ENCODE peak calls at places on chromosomes 6 and 20, in four cellular contexts. I, U, F and R are unnamed samples.

GRCh38 chr6:11769816-11770545 is 8.6 kb downstream of the ADTRP start:
- DNase-seq in U (no peak), I (no peak), F (peak), R (no peak)

GRCh38 chr20:37668166-37668565 is 25.7 kb upstream of the CTNNBL1 start:
- DNase-seq in I (no peak), F (no peak), U (no peak), R (no peak)

GRCh38 chr20:45995213-45996097 is 13.3 kb upstream of the MMP9 start:
- DNase-seq in U (no peak), I (no peak), F (no peak), R (no peak)

GRCh38 chr20:59322813-59323469 is 22.5 kb downstream of the EDN3 start:
- DNase-seq in U (no peak), F (no peak), I (no peak), R (no peak)

GRCh38 chr20:51386586-51386985 is 155.9 kb downstream of the NFATC2 start:
- DNase-seq in I (no peak), F (no peak), U (no peak), R (no peak)

GRCh38 chr6:148508401-148509151 is 165.9 kb downstream of the SASH1 start:
- DNase-seq in F (no peak), U (no peak), I (no peak), R (no peak)

GRCh38 chr20:38227578-38228360 is 32.8 kb downstream of the KIAA1755 start:
- DNase-seq in U (no peak), F (no peak), I (no peak), R (no peak)

GRCh38 chr6:170206317-170206621 is 84.6 kb downstream of the DLL1 start:
- DNase-seq in I (no peak), U (no peak), F (no peak), R (no peak)

GRCh38 chr6:885051-885590 is 192.2 kb upstream of the EXOC2 start:
- DNase-seq in I (no peak), U (no peak), F (no peak), R (no peak)

GRCh38 chr6:150857062-150857905 is 8.2 kb upstream of the MTHFD1L start:
- DNase-seq in U (peak), F (no peak), I (no peak), R (peak)
- TF ChIP-seq TCF7L2 in U (no peak), F (no peak), I (no peak), R (no peak)

GRCh38 chr6:79313254-79313653 is 78.8 kb upstream of the HMGN3 start:
- DNase-seq in F (no peak), I (no peak), U (no peak), R (no peak)
- TF ChIP-seq TCF7L2 in F (no peak), I (no peak), U (no peak), R (no peak)

DNA sequence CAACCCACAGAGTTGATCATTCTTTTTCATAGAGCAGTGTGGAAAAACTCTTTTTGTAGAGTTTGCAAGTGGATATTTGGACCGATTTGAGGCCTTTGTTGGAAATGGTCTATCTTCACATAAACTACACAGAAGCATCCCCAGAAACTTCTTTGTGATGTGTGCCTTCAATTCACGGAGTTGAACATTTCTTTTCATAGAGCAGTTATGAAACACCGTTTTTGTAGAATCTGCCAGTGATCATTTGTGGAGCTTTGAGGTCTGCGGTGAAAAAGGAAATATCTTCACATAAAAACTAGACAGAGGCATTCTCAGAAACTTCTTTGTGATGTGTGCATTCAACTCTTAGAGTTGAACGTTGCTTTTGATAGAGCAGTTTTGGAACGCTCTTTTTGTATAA is 618.4 kb upstream of the ZNF337 start:
- DNase-seq in I (no peak), F (no peak), U (no peak), R (no peak)
- TF ChIP-seq TCF7L2 in I (no peak), F (no peak), U (no peak), R (no peak)

DNA sequence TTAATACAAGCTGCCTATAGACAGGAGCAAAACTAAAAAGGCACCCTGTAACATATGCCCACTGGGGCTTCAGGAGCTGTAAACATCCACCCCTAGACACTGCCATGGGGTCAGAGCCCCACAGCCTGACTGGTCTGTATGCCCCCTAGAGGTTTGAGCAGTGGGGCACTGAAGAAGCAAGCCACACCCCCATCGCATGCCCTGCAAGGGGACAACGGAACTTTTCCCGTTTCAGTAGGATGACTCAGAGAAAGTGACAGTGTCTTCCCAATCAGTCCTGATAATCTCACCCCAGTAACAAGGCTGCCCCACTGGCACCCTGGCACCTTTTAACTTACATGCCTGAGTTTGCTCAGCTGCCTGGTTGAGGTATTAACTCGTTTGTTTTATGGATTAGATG is 35.9 kb downstream of the BEND3 start:
- DNase-seq in U (peak), F (no peak), I (no peak), R (peak)
- TF ChIP-seq TCF7L2 in U (no peak), F (no peak), I (no peak), R (no peak)

DNA sequence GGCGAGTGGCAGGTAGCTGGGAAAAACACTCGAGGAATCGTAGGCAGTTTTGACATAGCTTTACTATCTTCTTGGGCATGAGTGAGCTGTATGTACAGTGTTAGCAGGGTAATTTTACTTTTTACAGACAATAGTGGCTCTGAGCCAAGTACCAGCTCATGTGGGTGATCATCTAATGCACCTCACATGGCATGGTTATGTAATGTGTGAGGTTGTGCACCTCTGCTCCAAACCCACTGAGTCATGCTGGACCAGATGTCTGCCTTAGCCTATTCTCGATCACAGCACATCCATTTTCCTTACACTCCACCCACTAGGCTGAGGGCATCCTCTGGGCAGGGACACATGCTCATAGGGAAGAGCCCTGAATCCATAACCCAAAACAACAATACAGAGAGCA is 71.6 kb upstream of the FBXL4 start:
- DNase-seq in U (no peak), F (no peak), I (no peak), R (no peak)
- TF ChIP-seq TCF7L2 in U (no peak), F (no peak), I (no peak), R (no peak)

DNA sequence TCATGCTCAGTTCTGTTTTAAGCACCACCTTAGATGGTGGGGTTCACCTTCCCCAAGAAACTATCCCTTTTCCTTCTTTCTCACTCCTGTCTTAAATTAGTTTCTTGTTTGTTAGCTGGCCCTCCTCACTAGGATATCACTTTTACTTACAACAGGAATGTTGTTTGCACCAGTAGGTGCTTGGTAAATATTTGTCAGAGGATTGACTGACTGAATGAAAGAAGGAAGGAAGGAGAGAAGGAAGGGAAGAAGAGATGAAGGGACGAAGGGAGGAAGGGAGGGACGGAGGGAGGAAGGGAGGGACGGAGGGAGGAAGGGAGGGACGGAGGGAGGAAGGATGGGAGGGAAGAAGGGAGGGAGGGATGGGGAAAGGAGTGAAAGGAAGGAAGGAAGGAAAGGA is 543 bp upstream of the KCNK15 start:
- DNase-seq in U (no peak), I (no peak), F (no peak), R (no peak)
- TF ChIP-seq TCF7L2 in U (no peak), I (no peak), F (no peak), R (no peak)

DNA sequence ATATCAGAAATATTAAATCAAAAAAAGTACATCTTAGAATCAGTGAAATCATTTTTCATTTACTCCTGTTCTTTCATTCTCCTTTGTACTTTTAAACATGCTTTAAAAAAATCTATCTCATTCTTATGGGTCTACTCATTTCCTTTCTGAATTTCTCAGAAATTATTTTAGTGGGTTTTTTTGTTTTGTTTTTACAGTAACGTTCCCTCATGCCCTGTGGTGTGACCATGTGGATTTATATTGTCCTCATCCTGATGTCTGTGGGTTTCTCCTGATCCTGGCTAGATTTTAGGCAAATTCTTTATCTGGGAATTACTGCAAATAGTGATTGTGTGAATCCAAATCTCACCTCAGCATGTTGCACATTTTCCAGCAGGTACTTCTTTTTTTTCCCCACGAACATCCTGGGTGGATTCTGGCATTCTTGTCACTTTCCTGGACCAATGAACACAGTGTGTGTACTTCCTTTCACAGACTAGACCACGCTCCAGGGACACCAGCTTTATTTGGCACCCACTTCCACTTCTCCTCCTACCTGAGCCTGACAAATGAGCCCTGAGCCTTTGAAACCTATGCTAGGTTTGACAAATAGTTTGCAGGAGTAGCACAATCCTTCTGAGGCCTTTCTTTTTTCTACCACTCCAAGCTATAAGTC is 113.9 kb upstream of the LAMP5 start:
- DNase-seq in F (no peak), U (no peak), I (no peak), R (no peak)
- TF ChIP-seq TCF7L2 in F (no peak), U (no peak), I (no peak), R (no peak)

DNA sequence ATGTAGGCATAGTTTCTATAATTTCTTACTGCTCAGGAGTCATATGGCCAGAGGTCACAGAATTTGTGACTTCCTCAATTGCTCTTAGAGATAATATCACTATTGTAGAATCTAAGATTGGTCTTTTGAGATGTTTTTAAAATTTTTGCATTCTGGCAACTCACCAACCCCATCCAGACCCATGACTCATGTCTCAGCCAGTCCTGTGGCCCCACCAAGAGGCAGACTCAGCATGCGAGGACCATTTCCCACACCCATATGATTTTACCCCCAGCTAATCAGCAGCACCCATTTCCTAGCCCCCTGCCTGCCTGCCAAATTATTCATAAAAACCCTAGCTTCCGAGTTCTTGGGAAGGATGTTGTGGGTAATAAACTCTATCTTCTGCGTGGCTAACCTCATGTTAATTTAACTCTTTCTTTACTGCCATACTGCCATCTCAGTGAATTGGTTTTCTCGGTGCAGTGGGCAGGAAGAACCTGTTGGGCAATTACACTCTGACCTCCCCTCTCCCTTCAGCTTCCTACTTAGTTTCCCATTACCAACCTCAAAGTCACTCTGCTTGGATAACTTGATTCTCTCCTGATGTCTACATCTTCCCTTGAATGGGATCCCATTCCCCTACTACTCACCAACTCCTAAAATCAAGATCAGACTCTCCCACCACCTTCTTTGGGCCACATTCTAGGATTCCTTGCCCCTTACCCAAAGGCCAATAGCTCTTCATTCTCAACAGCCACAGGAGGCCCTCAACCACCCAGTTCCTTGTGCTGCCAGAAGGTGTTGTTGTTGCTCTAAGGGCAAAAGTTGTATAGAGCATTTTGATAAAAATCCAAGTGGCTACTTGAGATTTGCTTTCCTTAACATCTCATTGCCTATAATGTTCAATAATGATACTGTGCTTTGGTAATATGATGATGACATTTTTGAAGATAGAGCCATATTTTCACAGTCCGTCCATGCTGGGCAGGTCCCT is 16.2 kb upstream of the IYD start:
- DNase-seq in F (no peak), I (no peak), U (no peak), R (no peak)
- TF ChIP-seq TCF7L2 in F (no peak), I (no peak), U (no peak), R (no peak)

GRCh38 chr6:165820407-165820806 is 157.4 kb upstream of the PDE10A start:
- DNase-seq in F (no peak), I (no peak), U (no peak), R (no peak)

GRCh38 chr6:165819394-165819793 is 156.4 kb upstream of the PDE10A start:
- DNase-seq in I (no peak), F (no peak), U (no peak), R (no peak)

GRCh38 chr6:165822501-165822900 is 159.5 kb upstream of the PDE10A start:
- DNase-seq in F (no peak), U (no peak), I (no peak), R (no peak)

GRCh38 chr6:165821754-165822153 is 158.7 kb upstream of the PDE10A start:
- DNase-seq in I (no peak), F (no peak), U (peak), R (no peak)

GRCh38 chr6:165820934-165821333 is 157.9 kb upstream of the PDE10A start:
- DNase-seq in F (no peak), I (no peak), U (no peak), R (no peak)
- TF ChIP-seq TCF7L2 in F (no peak), I (no peak), U (no peak), R (no peak)

GRCh38 chr6:135145509-135145865 is 35.6 kb upstream of the MYB start:
- DNase-seq in I (no peak), U (no peak), F (no peak), R (no peak)

GRCh38 chr6:135141728-135142127 is 39.4 kb upstream of the MYB start:
- DNase-seq in I (no peak), F (no peak), U (no peak), R (no peak)

GRCh38 chr6:135144678-135145508 is 36.2 kb upstream of the MYB start:
- DNase-seq in F (peak), I (no peak), U (peak), R (peak)

GRCh38 chr6:135146160-135146920 is 34.8 kb upstream of the MYB start:
- DNase-seq in U (no peak), F (no peak), I (no peak), R (no peak)

DNA sequence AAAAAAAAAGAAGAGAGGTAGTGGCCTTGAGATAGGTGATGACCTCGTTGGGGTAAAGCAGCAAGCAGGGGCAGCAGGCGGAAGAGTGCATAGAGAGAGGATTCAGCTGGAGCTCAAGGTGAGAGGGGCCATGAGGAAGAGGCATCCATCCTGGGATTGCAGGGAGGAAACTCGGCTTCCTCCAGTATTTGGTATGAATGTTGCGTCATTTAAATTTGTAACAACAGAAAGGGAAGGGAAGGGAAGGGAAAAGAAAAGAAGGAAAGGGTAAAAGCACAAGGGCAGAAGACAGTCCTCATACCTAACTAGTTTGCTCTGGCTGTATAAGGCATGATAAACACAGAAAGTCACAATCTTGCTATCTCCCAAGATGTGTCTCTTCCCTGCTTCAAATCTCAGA is 39.9 kb upstream of the MYB start:
- DNase-seq in U (no peak), I (no peak), F (no peak), R (no peak)
- TF ChIP-seq TCF7L2 in U (no peak), I (no peak), F (no peak), R (no peak)